ENCODE peak calls at places on chromosomes 16 and 17, in four cellular contexts. P, Y, C and O are unnamed samples.

GRCh38 chr17:1713878-1714487 is 3.8 kb upstream of the TLCD2 start:
- DNase-seq in P (peak; percentile 56), Y (no peak), C (peak; percentile 75), O (peak; percentile 58)

GRCh38 chr17:68290268-68290954 is 516 bp downstream of the SLC16A6 start:
- DNase-seq in P (no peak), Y (no peak), C (no peak), O (peak; percentile 45)

GRCh38 chr17:50281739-50282401 is 7.6 kb downstream of the TMEM92 start:
- DNase-seq in P (no peak), Y (no peak), C (peak; percentile 38), O (no peak)

GRCh38 chr17:47316316-47316715 is 7.4 kb upstream of the EFCAB13 start:
- DNase-seq in P (no peak), Y (no peak), C (peak; percentile 68), O (no peak)

GRCh38 chr17:7393613-7394451 is 493 bp downstream of the PLSCR3 start:
- DNase-seq in P (peak; percentile 52), Y (no peak), C (no peak), O (no peak)

GRCh38 chr17:59451706-59452105 is 113.7 kb upstream of the DHX40 start:
- DNase-seq in P (no peak), Y (no peak), C (no peak), O (no peak)

GRCh38 chr16:70427786-70428177 is 11.1 kb downstream of the ST3GAL2 start:
- DNase-seq in P (no peak), Y (no peak), C (no peak), O (no peak)

GRCh38 chr16:85477801-85478363 is 135.2 kb upstream of the GSE1 start:
- DNase-seq in P (no peak), Y (no peak), C (no peak), O (no peak)

GRCh38 chr16:26005336-26005735 is 313.6 kb downstream of the HS3ST4 start:
- DNase-seq in P (no peak), Y (no peak), C (no peak), O (no peak)

GRCh38 chr17:33572615-33573014 is 279.5 kb upstream of the ASIC2 start:
- DNase-seq in P (no peak), Y (no peak), C (no peak), O (no peak)

GRCh38 chr17:50191070-50192045 is 10.1 kb downstream of the COL1A1 start:
- DNase-seq in P (no peak), Y (no peak), C (no peak), O (no peak)

GRCh38 chr16:56603589-56603988 is 4.8 kb upstream of the MT2A start:
- DNase-seq in P (peak; percentile 69), Y (no peak), C (peak; percentile 86), O (peak; percentile 47)

GRCh38 chr16:78045865-78046581 is 23.7 kb downstream of the CLEC3A start:
- DNase-seq in P (peak; percentile 59), Y (no peak), C (peak; percentile 59), O (peak; percentile 83)

GRCh38 chr17:63552211-63552610 is 1.9 kb downstream of the DCAF7 start:
- DNase-seq in P (no peak), Y (no peak), C (no peak), O (peak; percentile 3)
- TF ChIP-seq BHLHE40 in P (no peak), Y (no peak), C (no peak), O (no peak)

GRCh38 chr17:16363749-16364536 is 10.7 kb upstream of the CENPV start:
- DNase-seq in P (peak; percentile 78), Y (peak; percentile 61), C (peak; percentile 66), O (peak; percentile 74)
- TF ChIP-seq FOXM1 in P (no peak), Y (no peak), C (no peak), O (no peak)

GRCh38 chr16:89828199-89828869 is at the start of gene SPIRE2:
- DNase-seq in P (peak; percentile 85), Y (no peak), C (no peak), O (peak; percentile 77)
- TF ChIP-seq BHLHE40 in P (peak; percentile 43), Y (peak; percentile 58), C (no peak), O (no peak)

GRCh38 chr17:75034236-75034908 is 12.4 kb downstream of the ATP5PD start:
- DNase-seq in P (peak; percentile 96), Y (peak; percentile 88), C (peak; percentile 94), O (peak; percentile 69)

GRCh38 chr17:75033346-75034235 is 13.2 kb downstream of the ATP5PD start:
- DNase-seq in P (peak; percentile 96), Y (peak; percentile 83), C (peak; percentile 94), O (peak; percentile 87)

GRCh38 chr17:75031972-75032895 is 14.5 kb downstream of the ATP5PD start:
- DNase-seq in P (peak; percentile 64), Y (no peak), C (peak; percentile 54), O (peak; percentile 57)

GRCh38 chr17:75030161-75030560 is 16.6 kb downstream of the ATP5PD start:
- DNase-seq in P (no peak), Y (no peak), C (no peak), O (no peak)

DNA sequence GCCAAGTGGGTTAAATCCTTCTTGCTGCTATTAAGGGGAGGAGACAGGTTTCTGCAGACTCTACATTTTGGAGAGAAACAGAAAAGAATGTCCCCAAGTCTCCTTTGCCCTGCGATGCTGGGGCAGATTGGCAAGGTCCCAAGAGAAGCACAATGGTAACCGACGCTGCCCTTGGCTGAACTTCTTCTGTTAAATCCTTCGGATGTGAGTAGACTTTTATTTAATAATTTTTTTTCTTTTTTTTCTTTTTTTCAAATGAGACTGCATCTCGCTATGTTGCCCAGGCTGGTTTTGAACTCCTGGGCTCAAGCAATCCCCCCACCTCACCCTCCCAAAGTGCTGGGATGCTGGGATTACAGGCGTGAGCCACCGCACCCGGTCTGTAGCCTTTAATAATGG is 13.9 kb downstream of the ATP5PD start:
- DNase-seq in P (peak; percentile 37), Y (no peak), C (no peak), O (no peak)
- TF ChIP-seq FOXM1 in P (no peak), Y (no peak), C (no peak), O (no peak)

GRCh38 chr16:79897087-79897443 is 296.5 kb upstream of the MAF start:
- DNase-seq in P (no peak), Y (no peak), C (no peak), O (no peak)

GRCh38 chr16:79898703-79899102 is 298.2 kb upstream of the MAF start:
- DNase-seq in P (no peak), Y (no peak), C (no peak), O (no peak)

GRCh38 chr16:79895917-79896203 is 295.3 kb upstream of the MAF start:
- DNase-seq in P (no peak), Y (no peak), C (no peak), O (no peak)

GRCh38 chr16:79899316-79900110 is 299.0 kb upstream of the MAF start:
- DNase-seq in P (no peak), Y (no peak), C (no peak), O (no peak)

DNA sequence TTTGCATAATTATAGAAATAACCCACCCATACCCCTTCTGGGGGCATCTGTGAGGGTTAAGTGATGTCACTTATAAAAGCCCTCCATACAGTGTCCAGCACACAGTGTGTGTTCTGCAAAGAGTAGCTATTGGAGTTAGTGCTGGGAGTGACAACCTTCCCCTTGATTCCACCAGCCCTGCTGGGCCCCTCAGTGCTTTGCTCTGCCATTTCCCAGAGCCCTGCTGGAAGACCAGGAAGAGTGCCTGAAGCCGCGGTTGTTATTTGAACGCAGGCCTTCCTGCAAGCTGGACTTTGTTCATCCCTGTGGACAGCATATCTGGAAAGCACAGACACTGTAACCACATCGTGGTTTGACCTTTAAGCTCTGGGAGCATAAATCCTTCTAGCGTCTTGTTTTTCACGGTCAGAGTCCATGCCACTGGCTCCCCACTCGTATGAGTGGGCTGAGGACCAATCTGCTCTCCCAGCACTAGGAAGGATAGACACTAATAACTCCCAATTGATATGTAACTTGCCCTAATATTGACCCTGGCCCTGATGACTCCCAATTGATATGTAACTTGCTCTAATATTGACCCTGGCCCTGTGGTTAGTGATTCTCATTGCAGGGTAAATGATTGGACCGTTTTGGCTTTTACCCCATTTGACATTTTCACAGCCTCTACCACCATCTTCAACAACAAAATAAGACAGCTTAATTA is 297.1 kb upstream of the MAF start:
- DNase-seq in P (peak; percentile 74), Y (no peak), C (peak; percentile 94), O (no peak)
- TF ChIP-seq BHLHE40 in P (peak; percentile 13), Y (no peak), C (no peak), O (no peak)

DNA sequence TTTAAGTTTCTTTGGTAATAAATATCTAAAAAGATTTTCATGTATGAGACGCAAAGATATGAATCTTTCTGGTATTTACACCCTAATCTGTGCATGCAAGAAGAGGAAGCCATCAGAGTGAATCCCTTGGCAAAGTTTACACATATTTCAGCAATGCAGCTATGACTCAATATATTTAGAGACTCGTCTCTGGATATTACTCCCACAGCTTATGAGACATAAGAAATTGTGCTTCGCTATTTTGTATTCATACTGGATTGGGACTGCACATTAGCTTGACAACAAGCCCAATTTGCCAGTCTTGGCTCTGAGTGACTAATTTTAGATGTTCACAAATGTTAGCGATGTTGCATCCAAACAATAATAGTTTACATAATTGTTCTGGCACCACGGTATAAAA is 532.0 kb downstream of the CDH11 start:
- DNase-seq in P (no peak), Y (no peak), C (no peak), O (no peak)
- TF ChIP-seq FOXM1 in P (no peak), Y (no peak), C (no peak), O (no peak)

DNA sequence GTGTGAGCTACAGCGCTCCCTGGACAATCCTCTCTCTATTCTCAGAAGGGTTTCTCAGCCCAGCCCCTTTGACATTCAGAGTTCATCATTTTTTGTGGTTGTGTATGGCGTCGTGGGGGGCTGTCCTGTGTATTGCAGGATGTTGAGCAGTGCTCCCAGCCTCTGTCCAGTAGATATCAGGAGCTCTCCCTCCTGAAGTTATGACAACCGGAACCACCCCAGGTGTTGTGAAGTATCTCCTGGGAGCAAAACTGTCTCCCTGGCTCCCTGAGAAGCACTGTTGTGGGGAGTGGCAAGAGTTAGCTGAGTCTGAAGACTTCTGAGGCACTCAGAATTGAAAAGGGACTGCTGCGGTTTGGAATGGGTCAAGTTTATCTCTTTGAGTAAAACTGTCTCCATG is 56.0 kb upstream of the MGAT5B start:
- DNase-seq in P (peak; percentile 29), Y (no peak), C (no peak), O (no peak)
- TF ChIP-seq BHLHE40 in P (no peak), Y (no peak), C (no peak), O (no peak)

GRCh38 chr17:57740225-57740528 is 4.9 kb downstream of the CCDC182 start:
- DNase-seq in P (no peak), Y (no peak), C (no peak), O (no peak)
- TF ChIP-seq FOXM1 in P (no peak), Y (no peak), C (no peak), O (no peak)

GRCh38 chr16:4214215-4214621 is 27.7 kb downstream of the SRL start:
- DNase-seq in P (no peak), Y (no peak), C (peak; percentile 55), O (no peak)
- TF ChIP-seq BHLHE40 in P (no peak), Y (no peak), C (no peak), O (no peak)

DNA sequence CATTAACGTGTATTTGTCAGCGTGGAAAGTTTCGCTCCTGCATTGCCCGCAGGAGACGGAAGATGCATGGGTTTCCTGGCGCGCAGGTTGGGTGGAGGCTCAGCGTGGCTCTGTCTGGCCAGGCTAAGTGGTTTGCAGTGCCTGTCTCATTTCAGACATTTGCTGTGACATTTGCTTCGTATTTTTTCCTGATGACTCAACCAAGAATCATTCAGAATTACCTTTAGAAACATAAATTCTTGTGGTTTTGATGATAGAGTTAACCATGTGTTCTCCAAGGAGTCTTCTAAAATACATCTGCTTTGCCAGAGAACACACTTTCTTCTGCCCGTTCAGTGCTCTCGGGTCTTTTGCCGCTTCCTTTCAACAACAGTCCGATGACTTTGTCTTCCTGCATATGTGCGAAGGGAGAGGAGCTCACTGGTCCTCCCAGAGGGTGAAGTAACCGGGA is 216.8 kb downstream of the RPTOR start:
- DNase-seq in P (no peak), Y (no peak), C (no peak), O (no peak)
- TF ChIP-seq FOXM1 in P (no peak), Y (no peak), C (no peak), O (no peak)